ENCODE peak calls at places on chromosomes 4 and X, in six cellular contexts. One of them, this sample, is unnamed.

GRCh38 chr4:77190053-77190452 is 33.0 kb downstream of the CCNG2 start:
- DNase-seq in CD4-positive, alpha-beta memory T cell: no peak
- DNase-seq in heart right ventricle: no peak
- DNase-seq in SJCRH30: no peak
- DNase-seq in heart left ventricle: no peak
- DNase-seq in tibial artery: no peak
- DNase-seq in this sample: no peak

GRCh38 chr4:19944251-19944650 is 307.5 kb upstream of the SLIT2 start:
- DNase-seq in CD4-positive, alpha-beta memory T cell: no peak
- DNase-seq in heart right ventricle: no peak
- DNase-seq in SJCRH30: no peak
- DNase-seq in heart left ventricle: no peak
- DNase-seq in tibial artery: no peak
- DNase-seq in this sample: no peak

GRCh38 chrX:18288716-18289115 is 65.8 kb downstream of the SCML2 start:
- DNase-seq in CD4-positive, alpha-beta memory T cell: no peak
- DNase-seq in heart right ventricle: no peak
- DNase-seq in SJCRH30: peak; percentile 8
- DNase-seq in heart left ventricle: no peak
- DNase-seq in tibial artery: no peak
- DNase-seq in this sample: no peak

GRCh38 chr4:38751341-38752043 is 31.3 kb downstream of the TLR10 start:
- DNase-seq in CD4-positive, alpha-beta memory T cell: no peak
- DNase-seq in heart right ventricle: no peak
- DNase-seq in SJCRH30: no peak
- DNase-seq in heart left ventricle: no peak
- DNase-seq in tibial artery: no peak
- DNase-seq in this sample: no peak

GRCh38 chr4:138097912-138098600 is 144.1 kb downstream of the SLC7A11 start:
- DNase-seq in CD4-positive, alpha-beta memory T cell: no peak
- DNase-seq in heart right ventricle: no peak
- DNase-seq in SJCRH30: no peak
- DNase-seq in heart left ventricle: no peak
- DNase-seq in tibial artery: no peak
- DNase-seq in this sample: no peak

GRCh38 chr4:67746797-67747495 is 7.2 kb downstream of the GNRHR start:
- DNase-seq in CD4-positive, alpha-beta memory T cell: no peak
- DNase-seq in heart right ventricle: no peak
- DNase-seq in SJCRH30: peak; percentile 62
- DNase-seq in heart left ventricle: no peak
- DNase-seq in tibial artery: no peak
- DNase-seq in this sample: no peak

GRCh38 chr4:161714022-161714751 is 449.6 kb downstream of the FSTL5 start:
- DNase-seq in CD4-positive, alpha-beta memory T cell: no peak
- DNase-seq in heart right ventricle: no peak
- DNase-seq in SJCRH30: peak; percentile 2
- DNase-seq in heart left ventricle: no peak
- DNase-seq in tibial artery: no peak
- DNase-seq in this sample: no peak

GRCh38 chr4:130747842-130748241 is 1651.9 kb downstream of the C4orf33 start:
- DNase-seq in CD4-positive, alpha-beta memory T cell: no peak
- DNase-seq in heart right ventricle: no peak
- DNase-seq in SJCRH30: no peak
- DNase-seq in heart left ventricle: no peak
- DNase-seq in tibial artery: no peak
- DNase-seq in this sample: no peak

GRCh38 chr4:71074452-71075299 is 81.2 kb downstream of the DCK start:
- DNase-seq in CD4-positive, alpha-beta memory T cell: no peak
- DNase-seq in heart right ventricle: no peak
- DNase-seq in SJCRH30: no peak
- DNase-seq in heart left ventricle: peak; percentile 32
- DNase-seq in tibial artery: peak; percentile 22
- DNase-seq in this sample: no peak

GRCh38 chrX:122046226-122046625 is 998.8 kb downstream of the GLUD2 start:
- DNase-seq in CD4-positive, alpha-beta memory T cell: no peak
- DNase-seq in heart right ventricle: no peak
- DNase-seq in SJCRH30: no peak
- DNase-seq in heart left ventricle: no peak
- DNase-seq in tibial artery: no peak
- DNase-seq in this sample: no peak

GRCh38 chrX:129613596-129613995 is 41.2 kb downstream of the APLN start:
- DNase-seq in CD4-positive, alpha-beta memory T cell: peak; percentile 41
- DNase-seq in heart right ventricle: no peak
- DNase-seq in SJCRH30: no peak
- DNase-seq in heart left ventricle: no peak
- DNase-seq in tibial artery: no peak
- DNase-seq in this sample: no peak

GRCh38 chrX:18702362-18703195 is 4.9 kb upstream of the PPEF1 start:
- DNase-seq in CD4-positive, alpha-beta memory T cell: no peak
- DNase-seq in heart right ventricle: no peak
- DNase-seq in SJCRH30: peak; percentile 28
- DNase-seq in heart left ventricle: no peak
- DNase-seq in tibial artery: no peak
- DNase-seq in this sample: no peak

GRCh38 chrX:45697591-45697990 is 496.9 kb upstream of the DIPK2B start:
- DNase-seq in CD4-positive, alpha-beta memory T cell: no peak
- DNase-seq in heart right ventricle: no peak
- DNase-seq in SJCRH30: no peak
- DNase-seq in heart left ventricle: peak; percentile 3
- DNase-seq in tibial artery: no peak
- DNase-seq in this sample: no peak

GRCh38 chrX:154805696-154806091 is 409 bp upstream of the MPP1 start:
- DNase-seq in CD4-positive, alpha-beta memory T cell: no peak
- DNase-seq in heart right ventricle: no peak
- DNase-seq in SJCRH30: no peak
- DNase-seq in heart left ventricle: no peak
- DNase-seq in tibial artery: no peak
- DNase-seq in this sample: no peak

GRCh38 chr4:101649790-101650450 is 140.6 kb upstream of the BANK1 start:
- DNase-seq in CD4-positive, alpha-beta memory T cell: no peak
- DNase-seq in heart right ventricle: no peak
- DNase-seq in SJCRH30: peak; percentile 9
- DNase-seq in heart left ventricle: no peak
- DNase-seq in tibial artery: no peak
- DNase-seq in this sample: no peak

GRCh38 chr4:1661695-1662094 is 22.4 kb downstream of the FAM53A start:
- DNase-seq in CD4-positive, alpha-beta memory T cell: no peak
- DNase-seq in heart right ventricle: no peak
- DNase-seq in SJCRH30: no peak
- DNase-seq in heart left ventricle: no peak
- DNase-seq in tibial artery: no peak
- DNase-seq in this sample: no peak

DNA sequence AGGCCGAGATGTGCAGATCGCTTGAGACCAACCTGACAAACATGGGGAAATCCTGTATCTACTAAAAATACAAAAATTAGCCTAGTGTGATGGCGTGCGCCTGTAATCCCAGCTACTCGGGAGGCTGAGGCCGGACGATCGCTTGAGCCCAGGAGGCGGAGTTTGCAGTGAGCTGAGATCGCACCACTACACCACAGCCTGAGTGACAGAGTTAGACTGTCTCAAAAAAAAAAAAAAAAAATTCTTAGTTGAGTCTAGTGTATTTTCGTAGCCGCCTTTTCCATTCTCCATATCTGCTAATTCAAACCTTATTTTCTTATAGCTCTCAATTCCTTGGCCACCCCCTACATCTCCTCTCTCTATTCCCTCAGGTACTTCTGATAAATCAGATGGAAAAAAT is 978 bp downstream of the POLR2B start:
- DNase-seq in CD4-positive, alpha-beta memory T cell: peak; percentile 64
- DNase-seq in heart right ventricle: no peak
- DNase-seq in SJCRH30: peak; percentile 48
- DNase-seq in heart left ventricle: no peak
- DNase-seq in tibial artery: no peak
- DNase-seq in this sample: no peak
- H3K4me1 ChIP-seq in CD4-positive, alpha-beta memory T cell: peaks cover 68% of the 10 kb centered on the region
- H3K4me1 ChIP-seq in heart right ventricle: peaks cover 65% of the 10 kb centered on the region
- H3K4me1 ChIP-seq in SJCRH30: peaks cover 5% of the 10 kb centered on the region
- H3K4me1 ChIP-seq in heart left ventricle: peaks cover 54% of the 10 kb centered on the region
- H3K4me1 ChIP-seq in tibial artery: peaks cover 41% of the 10 kb centered on the region
- H3K4me1 ChIP-seq in this sample: peaks cover 18% of the 10 kb centered on the region

DNA sequence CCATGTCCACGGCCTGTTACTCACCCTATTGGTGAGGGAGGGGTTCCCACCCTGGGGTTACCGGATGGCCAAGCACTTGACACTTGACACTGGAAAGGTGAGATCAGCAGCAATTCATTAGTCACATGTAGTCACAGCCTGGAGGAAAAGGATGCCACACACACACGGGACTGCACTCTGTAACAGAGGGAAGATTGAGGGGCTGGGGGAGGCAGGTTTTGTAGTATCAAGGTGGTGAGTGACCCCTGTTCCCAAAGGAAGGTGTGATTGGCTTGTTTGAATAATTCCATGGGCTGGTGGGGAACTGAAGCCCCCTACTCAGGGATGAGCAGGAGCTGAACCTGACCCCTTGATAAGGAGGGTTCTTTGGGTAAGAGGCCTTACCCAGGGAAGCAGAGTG is 96.0 kb upstream of the HELT start:
- DNase-seq in CD4-positive, alpha-beta memory T cell: no peak
- DNase-seq in heart right ventricle: no peak
- DNase-seq in SJCRH30: no peak
- DNase-seq in heart left ventricle: no peak
- DNase-seq in tibial artery: no peak
- DNase-seq in this sample: no peak
- H3K4me1 ChIP-seq in CD4-positive, alpha-beta memory T cell: no peaks in the 10 kb centered on the region
- H3K4me1 ChIP-seq in heart right ventricle: no peaks in the 10 kb centered on the region
- H3K4me1 ChIP-seq in SJCRH30: no peaks in the 10 kb centered on the region
- H3K4me1 ChIP-seq in heart left ventricle: no peaks in the 10 kb centered on the region
- H3K4me1 ChIP-seq in tibial artery: no peaks in the 10 kb centered on the region
- H3K4me1 ChIP-seq in this sample: no peaks in the 10 kb centered on the region

GRCh38 chr4:6177587-6178197 is 22.7 kb downstream of the JAKMIP1 start:
- DNase-seq in CD4-positive, alpha-beta memory T cell: peak; percentile 68
- DNase-seq in heart right ventricle: peak; percentile 17
- DNase-seq in SJCRH30: peak; percentile 29
- DNase-seq in heart left ventricle: no peak
- DNase-seq in tibial artery: no peak
- DNase-seq in this sample: no peak
- H3K4me1 ChIP-seq in CD4-positive, alpha-beta memory T cell: peaks cover 70% of the 10 kb centered on the region
- H3K4me1 ChIP-seq in heart right ventricle: no peaks in the 10 kb centered on the region
- H3K4me1 ChIP-seq in SJCRH30: no peaks in the 10 kb centered on the region
- H3K4me1 ChIP-seq in heart left ventricle: no peaks in the 10 kb centered on the region
- H3K4me1 ChIP-seq in tibial artery: no peaks in the 10 kb centered on the region
- H3K4me1 ChIP-seq in this sample: no peaks in the 10 kb centered on the region

GRCh38 chr4:37663552-37663951 is 22.6 kb downstream of the RELL1 start:
- DNase-seq in CD4-positive, alpha-beta memory T cell: no peak
- DNase-seq in heart right ventricle: no peak
- DNase-seq in SJCRH30: no peak
- DNase-seq in heart left ventricle: no peak
- DNase-seq in tibial artery: no peak
- DNase-seq in this sample: no peak

GRCh38 chr4:37664696-37665095 is 21.5 kb downstream of the RELL1 start:
- DNase-seq in CD4-positive, alpha-beta memory T cell: no peak
- DNase-seq in heart right ventricle: no peak
- DNase-seq in SJCRH30: no peak
- DNase-seq in heart left ventricle: no peak
- DNase-seq in tibial artery: no peak
- DNase-seq in this sample: no peak

GRCh38 chr4:37666625-37667071 is 19.5 kb downstream of the RELL1 start:
- DNase-seq in CD4-positive, alpha-beta memory T cell: no peak
- DNase-seq in heart right ventricle: no peak
- DNase-seq in SJCRH30: peak; percentile 35
- DNase-seq in heart left ventricle: peak; percentile 51
- DNase-seq in tibial artery: peak; percentile 67
- DNase-seq in this sample: no peak

GRCh38 chr4:37667197-37668100 is 18.7 kb downstream of the RELL1 start:
- DNase-seq in CD4-positive, alpha-beta memory T cell: no peak
- DNase-seq in heart right ventricle: no peak
- DNase-seq in SJCRH30: no peak
- DNase-seq in heart left ventricle: no peak
- DNase-seq in tibial artery: no peak
- DNase-seq in this sample: no peak

DNA sequence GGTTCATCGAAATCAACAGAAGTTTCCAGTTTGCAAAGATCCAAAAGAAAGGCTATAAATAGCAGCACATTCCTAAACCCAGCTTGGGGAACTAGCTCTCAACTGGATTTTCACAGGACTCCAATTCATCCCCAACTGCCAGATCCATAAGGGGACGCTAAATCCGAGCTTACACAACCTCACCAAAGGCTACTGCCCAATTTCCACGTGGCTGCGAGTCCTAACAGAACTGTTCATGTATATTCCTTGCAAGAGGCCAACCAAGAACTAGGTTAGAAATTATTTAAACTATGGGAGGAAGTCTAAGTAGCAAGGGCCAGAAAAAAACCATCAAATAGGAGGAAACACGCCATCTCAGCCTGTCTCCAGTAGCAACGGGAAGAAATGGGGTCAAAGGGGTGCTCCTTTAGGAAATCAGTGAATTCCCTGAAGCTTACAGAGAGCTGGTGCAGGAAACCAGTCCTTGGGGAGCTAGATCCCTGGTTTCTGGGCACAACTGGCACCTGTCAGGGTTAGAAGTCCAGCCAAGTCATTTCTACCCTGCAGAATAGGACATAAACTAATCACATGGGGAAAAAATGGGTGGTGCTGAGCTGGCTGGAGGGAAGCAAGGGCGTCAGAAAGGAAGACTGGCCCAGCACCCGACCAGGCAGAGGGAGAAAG is 20.7 kb downstream of the RELL1 start:
- DNase-seq in CD4-positive, alpha-beta memory T cell: no peak
- DNase-seq in heart right ventricle: no peak
- DNase-seq in SJCRH30: no peak
- DNase-seq in heart left ventricle: peak; percentile 48
- DNase-seq in tibial artery: no peak
- DNase-seq in this sample: no peak
- H3K4me1 ChIP-seq in CD4-positive, alpha-beta memory T cell: peaks cover 25% of the 10 kb centered on the region
- H3K4me1 ChIP-seq in heart right ventricle: peaks cover 78% of the 10 kb centered on the region
- H3K4me1 ChIP-seq in SJCRH30: peaks cover 60% of the 10 kb centered on the region
- H3K4me1 ChIP-seq in heart left ventricle: peaks cover 74% of the 10 kb centered on the region
- H3K4me1 ChIP-seq in tibial artery: peaks cover 39% of the 10 kb centered on the region
- H3K4me1 ChIP-seq in this sample: no peaks in the 10 kb centered on the region

GRCh38 chr4:153514001-153514526 is 47.9 kb downstream of the TMEM131L start:
- DNase-seq in CD4-positive, alpha-beta memory T cell: no peak
- DNase-seq in heart right ventricle: no peak
- DNase-seq in SJCRH30: peak; percentile 84
- DNase-seq in heart left ventricle: no peak
- DNase-seq in tibial artery: no peak
- DNase-seq in this sample: no peak
- H3K4me1 ChIP-seq in CD4-positive, alpha-beta memory T cell: peaks cover 61% of the 10 kb centered on the region
- H3K4me1 ChIP-seq in heart right ventricle: peaks cover 56% of the 10 kb centered on the region
- H3K4me1 ChIP-seq in SJCRH30: peaks cover 52% of the 10 kb centered on the region
- H3K4me1 ChIP-seq in heart left ventricle: peaks cover 34% of the 10 kb centered on the region
- H3K4me1 ChIP-seq in tibial artery: peaks cover 20% of the 10 kb centered on the region
- H3K4me1 ChIP-seq in this sample: peaks cover 24% of the 10 kb centered on the region

GRCh38 chr4:30866444-30866843 is 146.3 kb downstream of the PCDH7 start:
- DNase-seq in CD4-positive, alpha-beta memory T cell: no peak
- DNase-seq in heart right ventricle: no peak
- DNase-seq in SJCRH30: no peak
- DNase-seq in heart left ventricle: no peak
- DNase-seq in tibial artery: no peak
- DNase-seq in this sample: no peak

GRCh38 chr4:30866907-30867306 is 146.7 kb downstream of the PCDH7 start:
- DNase-seq in CD4-positive, alpha-beta memory T cell: no peak
- DNase-seq in heart right ventricle: no peak
- DNase-seq in SJCRH30: no peak
- DNase-seq in heart left ventricle: no peak
- DNase-seq in tibial artery: no peak
- DNase-seq in this sample: no peak

GRCh38 chr4:30867427-30867826 is 147.3 kb downstream of the PCDH7 start:
- DNase-seq in CD4-positive, alpha-beta memory T cell: no peak
- DNase-seq in heart right ventricle: no peak
- DNase-seq in SJCRH30: no peak
- DNase-seq in heart left ventricle: no peak
- DNase-seq in tibial artery: peak; percentile 21
- DNase-seq in this sample: peak; percentile 74

GRCh38 chr4:30870513-30870912 is 150.3 kb downstream of the PCDH7 start:
- DNase-seq in CD4-positive, alpha-beta memory T cell: no peak
- DNase-seq in heart right ventricle: no peak
- DNase-seq in SJCRH30: peak; percentile 17
- DNase-seq in heart left ventricle: no peak
- DNase-seq in tibial artery: no peak
- DNase-seq in this sample: no peak

GRCh38 chr4:30868257-30868656 is 148.1 kb downstream of the PCDH7 start:
- DNase-seq in CD4-positive, alpha-beta memory T cell: no peak
- DNase-seq in heart right ventricle: no peak
- DNase-seq in SJCRH30: no peak
- DNase-seq in heart left ventricle: no peak
- DNase-seq in tibial artery: no peak
- DNase-seq in this sample: no peak
- H3K4me1 ChIP-seq in CD4-positive, alpha-beta memory T cell: no peaks in the 10 kb centered on the region
- H3K4me1 ChIP-seq in heart right ventricle: peaks cover 8% of the 10 kb centered on the region
- H3K4me1 ChIP-seq in SJCRH30: peaks cover 4% of the 10 kb centered on the region
- H3K4me1 ChIP-seq in heart left ventricle: no peaks in the 10 kb centered on the region
- H3K4me1 ChIP-seq in tibial artery: peaks cover 36% of the 10 kb centered on the region
- H3K4me1 ChIP-seq in this sample: peaks cover 10% of the 10 kb centered on the region